ENCODE peak calls at places on chromosomes 1 and 21, in five cellular contexts. M is G401; B is RCC 7860; U is A172; L is activated gamma-delta T cell treated with anti-CD3 and anti-CD28 coated beads, Interleukin-2, amount 50 U/mL, for 16 hours. X is an unnamed sample.

GRCh38 chr1:225777058-225777582 is 506 bp upstream of the SRP9 start:
- DNase-seq in M (no peak), B (no peak), U (no peak), L (no peak), X (no peak)

GRCh38 chr21:24375201-24375600 is 1232.1 kb downstream of the MRPL39 start:
- DNase-seq in M (no peak), B (no peak), U (no peak), L (no peak), X (no peak)

GRCh38 chr1:87826639-87827345 is 498.1 kb downstream of the LMO4 start:
- DNase-seq in M (no peak), B (no peak), U (peak), L (no peak), X (no peak)

GRCh38 chr1:234955107-234955731 is 173.4 kb downstream of the TOMM20 start:
- DNase-seq in M (no peak), B (peak), U (no peak), L (no peak), X (no peak)

GRCh38 chr21:43893536-43894205 is 28.6 kb downstream of the AGPAT3 start:
- DNase-seq in M (no peak), B (no peak), U (no peak), L (no peak), X (no peak)

GRCh38 chr1:156842618-156843300 is 16.2 kb downstream of the INSRR start:
- DNase-seq in M (no peak), B (no peak), U (no peak), L (no peak), X (no peak)

GRCh38 chr1:164895026-164895907 is 336.3 kb downstream of the PBX1 start:
- DNase-seq in M (no peak), B (no peak), U (no peak), L (no peak), X (no peak)

GRCh38 chr1:216559359-216559758 is 136.1 kb upstream of the USH2A start:
- DNase-seq in M (no peak), B (no peak), U (no peak), L (no peak), X (no peak)

GRCh38 chr1:164785841-164786534 is 227.0 kb downstream of the PBX1 start:
- DNase-seq in M (peak), B (no peak), U (no peak), L (no peak), X (no peak)